ENCODE peak calls at places on chromosome 10, in eight cellular contexts. J is NCI-H2029; Z is IMR-90; N is GDM1; G is A549; M is transverse colon; R is CD8-positive, alpha-beta T cell; S is colonic mucosa. P is an unnamed sample.

GRCh38 chr10:71239946-71240795 is 27.8 kb downstream of the UNC5B start:
- DNase-seq in N (no peak), S (no peak), J (no peak), M (no peak), R (no peak), G (no peak), Z (no peak), P (no peak)

GRCh38 chr10:110744767-110745166 is 100.6 kb downstream of the RBM20 start:
- DNase-seq in J (no peak), Z (no peak), N (no peak), R (no peak), S (no peak), G (no peak), M (no peak), P (no peak)

GRCh38 chr10:108782411-108782810 is 1140.9 kb downstream of the XPNPEP1 start:
- DNase-seq in G (no peak), N (no peak), Z (no peak), M (no peak), S (no peak), R (no peak), J (no peak), P (no peak)

GRCh38 chr10:78435484-78436222 is 402.0 kb downstream of the RPS24 start:
- DNase-seq in J (no peak), M (no peak), N (no peak), Z (no peak), R (no peak), S (no peak), G (no peak), P (no peak)

GRCh38 chr10:7553531-7553930 is 113.2 kb downstream of the ITIH5 start:
- DNase-seq in J (no peak), R (no peak), S (no peak), G (no peak), Z (no peak), N (no peak), M (no peak), P (no peak)

GRCh38 chr10:114718386-114718785 is 60.3 kb upstream of the ABLIM1 start:
- DNase-seq in R (no peak), Z (no peak), J (no peak), M (no peak), G (no peak), S (no peak), N (no peak), P (no peak)

GRCh38 chr10:8375137-8375536 is 320.6 kb downstream of the GATA3 start:
- DNase-seq in M (no peak), Z (no peak), G (no peak), J (no peak), S (no peak), N (no peak), R (no peak), P (no peak)

GRCh38 chr10:44389150-44389549 is 4.3 kb upstream of the CXCL12 start:
- DNase-seq in G (no peak), R (no peak), J (peak; percentile 56), M (no peak), N (no peak), S (no peak), Z (no peak), P (no peak)

GRCh38 chr10:4947635-4948596 is 15.3 kb upstream of the AKR1C1 start:
- DNase-seq in N (no peak), M (no peak), R (no peak), J (no peak), G (peak; percentile 92), S (no peak), Z (peak; percentile 97), P (peak; percentile 22)

GRCh38 chr10:25017247-25017590 is 807 bp downstream of the THNSL1 start:
- DNase-seq in J (peak; percentile 24), R (no peak), G (peak; percentile 13), M (peak; percentile 24), N (no peak), S (peak; percentile 43), Z (peak; percentile 13), P (peak; percentile 11)

GRCh38 chr10:29680091-29680490 is 45.3 kb upstream of the SVIL start:
- DNase-seq in S (no peak), J (no peak), N (no peak), Z (no peak), M (no peak), R (no peak), G (no peak), P (no peak)

GRCh38 chr10:78688945-78689935 is 379.5 kb upstream of the ZMIZ1 start:
- DNase-seq in Z (no peak), R (no peak), S (no peak), J (no peak), N (no peak), G (no peak), M (no peak), P (no peak)

GRCh38 chr10:8437896-8438295 is 383.4 kb downstream of the GATA3 start:
- DNase-seq in S (no peak), R (no peak), J (no peak), N (no peak), M (no peak), G (no peak), Z (no peak), P (no peak)

GRCh38 chr10:32059472-32059871 is 3.2 kb upstream of the KIF5B start:
- DNase-seq in R (no peak), G (no peak), J (no peak), N (no peak), S (no peak), Z (no peak), M (no peak), P (no peak)

GRCh38 chr10:92126100-92126650 is 164.7 kb downstream of the CPEB3 start:
- DNase-seq in N (no peak), G (no peak), S (no peak), M (no peak), J (peak; percentile 15), Z (peak; percentile 20), R (no peak), P (no peak)

GRCh38 chr10:66215005-66215404 is 710.8 kb upstream of the LRRTM3 start:
- DNase-seq in M (no peak), G (peak; percentile 0), R (no peak), Z (peak; percentile 0), J (no peak), N (no peak), S (no peak), P (no peak)

GRCh38 chr10:93376372-93377296 is 105.5 kb downstream of the MYOF start:
- DNase-seq in N (peak; percentile 60), M (peak; percentile 42), G (peak; percentile 76), R (no peak), S (peak; percentile 75), J (peak; percentile 21), Z (peak; percentile 90), P (peak; percentile 72)

GRCh38 chr10:85609509-85609908 is 757.1 kb downstream of the GRID1 start:
- DNase-seq in S (no peak), G (no peak), Z (no peak), R (peak; percentile 41), M (no peak), J (no peak), N (no peak), P (no peak)

GRCh38 chr10:3981300-3981699 is 196.3 kb upstream of the KLF6 start:
- DNase-seq in M (no peak), R (no peak), G (no peak), Z (no peak), J (no peak), N (no peak), S (peak; percentile 13), P (no peak)

GRCh38 chr10:72687035-72687434 is 4.9 kb upstream of the MCU start:
- DNase-seq in G (peak; percentile 34), J (no peak), Z (no peak), R (no peak), M (no peak), N (no peak), S (peak; percentile 41), P (no peak)

GRCh38 chr10:103814104-103814503 is 41.3 kb downstream of the SH3PXD2A start:
- DNase-seq in J (no peak), G (no peak), S (peak; percentile 64), R (no peak), Z (no peak), M (peak; percentile 43), N (no peak), P (no peak)

GRCh38 chr10:100413206-100413605 is 49.6 kb upstream of the WNT8B start:
- DNase-seq in S (no peak), G (no peak), M (no peak), Z (no peak), J (no peak), R (no peak), N (no peak), P (no peak)

GRCh38 chr10:119480667-119481066 is 61.9 kb downstream of the RGS10 start:
- DNase-seq in M (no peak), R (no peak), Z (no peak), S (no peak), J (peak; percentile 6), N (no peak), G (no peak), P (no peak)

GRCh38 chr10:46096426-46096825 is 50.4 kb upstream of the MSMB start:
- DNase-seq in R (no peak), G (no peak), Z (peak; percentile 29), J (no peak), N (no peak), M (no peak), S (no peak), P (no peak)

GRCh38 chr10:85558533-85558932 is 808.1 kb downstream of the GRID1 start:
- DNase-seq in N (no peak), R (no peak), M (no peak), S (no peak), J (no peak), G (no peak), Z (no peak), P (no peak)

GRCh38 chr10:94103902-94104301 is 110.2 kb downstream of the PLCE1 start:
- DNase-seq in J (no peak), R (no peak), S (no peak), Z (peak; percentile 91), G (no peak), N (no peak), M (no peak), P (peak; percentile 27)

GRCh38 chr10:82981137-82981723 is 1106.2 kb downstream of the NRG3 start:
- DNase-seq in G (no peak), R (no peak), M (no peak), N (no peak), S (no peak), Z (peak; percentile 45), J (no peak), P (no peak)

GRCh38 chr10:20877986-20878979 is 18.8 kb downstream of the NEBL start:
- DNase-seq in M (no peak), R (no peak), Z (no peak), S (no peak), J (no peak), N (no peak), G (no peak), P (no peak)

GRCh38 chr10:16440396-16441105 is 3.7 kb downstream of the PTER start:
- DNase-seq in S (peak; percentile 24), M (no peak), R (peak; percentile 43), G (no peak), N (no peak), J (peak; percentile 27), Z (no peak), P (no peak)

GRCh38 chr10:86291616-86292340 is 74.8 kb downstream of the GRID1 start:
- DNase-seq in J (no peak), R (peak; percentile 47), G (no peak), N (no peak), Z (no peak), M (no peak), S (peak; percentile 15), P (no peak)

GRCh38 chr10:128222317-128222849 is 96.2 kb upstream of the MKI67 start:
- DNase-seq in Z (no peak), N (no peak), M (no peak), R (no peak), G (no peak), S (no peak), J (no peak), P (no peak)

GRCh38 chr10:44991571-44991970 is 9.2 kb upstream of the ZNF22 start:
- DNase-seq in J (no peak), G (no peak), R (no peak), S (no peak), Z (no peak), N (no peak), M (no peak), P (no peak)

GRCh38 chr10:93841930-93842329 is 51.8 kb upstream of the SLC35G1 start:
- DNase-seq in J (no peak), G (no peak), R (no peak), S (no peak), N (no peak), Z (no peak), M (no peak), P (no peak)

GRCh38 chr10:95392711-95393164 is 101.9 kb upstream of the PDLIM1 start:
- DNase-seq in G (no peak), J (no peak), M (no peak), Z (no peak), N (no peak), S (no peak), R (no peak), P (no peak)

P was measured in HTR-8/SVneo.